ENCODE peak calls at places on chromosomes 11 and 22, in eight cellular contexts. J, C, Y, O, A, M, Q and U are unnamed samples.

GRCh38 chr11:95453616-95454118 is 222.7 kb upstream of the SESN3 start:
- DNase-seq in Q (peak; percentile 54), M (peak; percentile 78), C (no peak), J (no peak), A (peak; percentile 72), O (no peak), Y (no peak), U (no peak)

GRCh38 chr11:75565221-75565814 is 3.3 kb downstream of the SERPINH1 start:
- DNase-seq in A (no peak), Q (no peak), O (no peak), J (no peak), Y (no peak), C (no peak), M (no peak), U (no peak)

GRCh38 chr11:124415356-124415923 is 9.2 kb downstream of the OR8B4 start:
- DNase-seq in Y (no peak), A (no peak), J (peak; percentile 72), O (peak; percentile 21), M (peak; percentile 15), Q (no peak), C (no peak), U (peak; percentile 9)

GRCh38 chr22:30365891-30366290 is 9.1 kb downstream of the CCDC157 start:
- DNase-seq in Y (no peak), M (no peak), A (no peak), J (no peak), Q (no peak), C (no peak), O (no peak), U (no peak)

GRCh38 chr11:34052608-34053160 is 1.2 kb downstream of the CAPRIN1 start:
- DNase-seq in Y (peak; percentile 29), J (peak; percentile 56), A (peak; percentile 29), C (peak; percentile 36), Q (no peak), M (peak; percentile 20), O (no peak), U (no peak)

GRCh38 chr11:93605638-93606037 is 55.8 kb upstream of the CEP295 start:
- DNase-seq in O (no peak), J (no peak), Q (no peak), Y (no peak), A (no peak), C (no peak), M (no peak), U (no peak)

GRCh38 chr11:69055598-69056516 is 7.1 kb downstream of the TPCN2 start:
- DNase-seq in A (peak; percentile 84), C (no peak), Y (no peak), M (peak; percentile 87), J (no peak), O (no peak), Q (peak; percentile 43), U (no peak)

GRCh38 chr22:45006873-45007246 is 2.9 kb downstream of the PHF21B start:
- DNase-seq in A (no peak), Y (peak; percentile 74), J (peak; percentile 84), O (no peak), C (no peak), Q (peak; percentile 31), M (peak; percentile 47), U (no peak)

GRCh38 chr11:13984616-13985474 is 22.3 kb downstream of the SPON1 start:
- DNase-seq in M (no peak), A (no peak), Q (no peak), J (no peak), C (no peak), O (peak; percentile 26), Y (no peak), U (no peak)

GRCh38 chr11:15594607-15595006 is 479.9 kb downstream of the INSC start:
- DNase-seq in M (no peak), J (no peak), C (no peak), O (no peak), A (no peak), Q (no peak), Y (no peak), U (no peak)

GRCh38 chr22:32623943-32624342 is 149.3 kb downstream of the FBXO7 start:
- DNase-seq in Q (no peak), M (no peak), O (peak; percentile 79), J (no peak), C (no peak), A (peak; percentile 41), Y (no peak), U (no peak)

GRCh38 chr11:44877908-44878459 is 72.7 kb downstream of the TP53I11 start:
- DNase-seq in Y (no peak), M (no peak), Q (no peak), A (no peak), J (peak; percentile 88), C (no peak), O (no peak), U (no peak)

GRCh38 chr11:118098996-118099837 is 12.5 kb upstream of the SMIM35 start:
- DNase-seq in Q (no peak), J (peak; percentile 24), O (no peak), M (peak; percentile 42), A (no peak), Y (peak; percentile 92), C (no peak), U (no peak)

GRCh38 chr22:49671331-49672012 is 156.2 kb downstream of the BRD1 start:
- DNase-seq in J (peak; percentile 40), Q (no peak), Y (no peak), C (no peak), A (peak; percentile 3), O (no peak), M (no peak), U (no peak)

GRCh38 chr11:10139656-10140055 is 154.4 kb downstream of the SBF2 start:
- DNase-seq in C (no peak), Y (no peak), J (no peak), O (peak; percentile 65), A (no peak), M (no peak), Q (no peak), U (no peak)

GRCh38 chr11:116458546-116458945 is 314.2 kb downstream of the BUD13 start:
- DNase-seq in C (no peak), O (no peak), J (no peak), Y (no peak), Q (no peak), A (no peak), M (no peak), U (no peak)